ENCODE peak calls at places on chromosome 1, in ten cellular contexts. D, C, M, F, Q, Z, J, N, P and S are unnamed samples.

GRCh38 chr1:150420560-150421265 is 56.8 kb downstream of the RPRD2 start:
- DNase-seq in D (no peak), C (peak; percentile 65), M (no peak), F (no peak), Q (no peak), Z (no peak), J (no peak), N (no peak), P (no peak), S (no peak)

GRCh38 chr1:51956528-51957509 is 33.7 kb downstream of the RAB3B start:
- DNase-seq in D (no peak), C (no peak), M (peak; percentile 60), F (no peak), Q (no peak), Z (no peak), J (no peak), N (no peak), P (no peak), S (no peak)

GRCh38 chr1:47856994-47857393 is 140.2 kb downstream of the TRABD2B start:
- DNase-seq in D (no peak), C (no peak), M (no peak), F (no peak), Q (no peak), Z (no peak), J (no peak), N (no peak), P (no peak), S (no peak)

GRCh38 chr1:167103236-167103894 is 9.5 kb downstream of the STYXL2 start:
- DNase-seq in D (no peak), C (no peak), M (no peak), F (no peak), Q (no peak), Z (no peak), J (no peak), N (no peak), P (no peak), S (no peak)

GRCh38 chr1:184297244-184297750 is 89.5 kb upstream of the C1orf21 start:
- DNase-seq in D (no peak), C (no peak), M (no peak), F (no peak), Q (no peak), Z (no peak), J (no peak), N (no peak), P (no peak), S (no peak)

GRCh38 chr1:41712687-41713086 is 206.0 kb downstream of the HIVEP3 start:
- DNase-seq in D (no peak), C (peak; percentile 53), M (no peak), F (no peak), Q (no peak), Z (no peak), J (no peak), N (no peak), P (no peak), S (no peak)

GRCh38 chr1:160780398-160780755 is 15.6 kb upstream of the LY9 start:
- DNase-seq in D (no peak), C (no peak), M (no peak), F (no peak), Q (no peak), Z (no peak), J (no peak), N (no peak), P (no peak), S (no peak)

GRCh38 chr1:223827193-223827663 is 18.5 kb downstream of the TP53BP2 start:
- DNase-seq in D (no peak), C (peak; percentile 40), M (peak; percentile 69), F (no peak), Q (no peak), Z (no peak), J (no peak), N (no peak), P (no peak), S (no peak)

GRCh38 chr1:170576980-170577379 is 45.0 kb downstream of the GORAB start:
- DNase-seq in D (no peak), C (no peak), M (no peak), F (no peak), Q (no peak), Z (no peak), J (no peak), N (no peak), P (no peak), S (no peak)

DNA sequence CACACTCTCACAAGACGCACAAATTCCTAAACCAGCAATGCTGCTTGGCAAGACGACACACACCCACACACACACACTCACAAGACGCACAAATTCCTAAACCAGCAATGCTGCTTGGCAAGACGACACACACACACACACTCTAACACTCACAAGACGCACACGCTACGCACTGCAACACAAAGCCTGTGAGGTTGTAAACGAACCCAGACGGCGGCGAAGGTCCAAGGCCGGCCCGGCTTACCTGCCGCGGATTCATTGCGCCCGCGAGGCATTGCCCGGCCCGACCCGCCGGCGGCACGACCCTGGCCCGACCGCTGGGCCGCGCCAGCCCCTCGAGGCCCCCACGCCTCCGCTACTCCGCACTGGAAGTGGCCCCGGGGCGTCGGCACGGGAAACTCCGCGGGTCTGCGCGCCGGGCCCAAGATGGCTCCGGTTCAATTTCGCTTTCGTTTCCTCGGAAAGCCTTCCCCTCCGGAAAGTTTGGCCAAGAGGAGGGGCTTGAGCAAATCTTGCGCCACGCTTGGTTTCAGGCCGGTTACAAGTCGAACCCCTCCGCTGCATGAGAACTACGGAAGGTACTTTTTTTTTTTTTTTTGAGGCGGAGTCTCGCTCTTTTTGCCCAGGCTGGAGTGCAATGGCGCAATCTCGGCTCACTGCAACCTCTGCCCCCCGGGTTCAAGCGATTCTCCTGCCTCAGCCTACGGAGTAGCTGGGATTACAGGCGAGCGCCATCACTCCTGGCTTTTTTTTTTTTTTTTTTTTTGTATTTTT is at the start of gene ADAR:
- DNase-seq in D (peak; percentile 93), C (peak; percentile 97), M (peak; percentile 98), F (peak; percentile 84), Q (peak; percentile 96), Z (peak; percentile 91), J (peak; percentile 92), N (peak; percentile 96), P (peak; percentile 96), S (peak; percentile 66)
- TF ChIP-seq POLR2A in D (peak; percentile 31), C (peak; percentile 56), M (no peak), F (no peak), Q (peak; percentile 33), Z (peak; percentile 61), J (no peak), N (peak; percentile 41), P (no peak), S (peak; percentile 87)

DNA sequence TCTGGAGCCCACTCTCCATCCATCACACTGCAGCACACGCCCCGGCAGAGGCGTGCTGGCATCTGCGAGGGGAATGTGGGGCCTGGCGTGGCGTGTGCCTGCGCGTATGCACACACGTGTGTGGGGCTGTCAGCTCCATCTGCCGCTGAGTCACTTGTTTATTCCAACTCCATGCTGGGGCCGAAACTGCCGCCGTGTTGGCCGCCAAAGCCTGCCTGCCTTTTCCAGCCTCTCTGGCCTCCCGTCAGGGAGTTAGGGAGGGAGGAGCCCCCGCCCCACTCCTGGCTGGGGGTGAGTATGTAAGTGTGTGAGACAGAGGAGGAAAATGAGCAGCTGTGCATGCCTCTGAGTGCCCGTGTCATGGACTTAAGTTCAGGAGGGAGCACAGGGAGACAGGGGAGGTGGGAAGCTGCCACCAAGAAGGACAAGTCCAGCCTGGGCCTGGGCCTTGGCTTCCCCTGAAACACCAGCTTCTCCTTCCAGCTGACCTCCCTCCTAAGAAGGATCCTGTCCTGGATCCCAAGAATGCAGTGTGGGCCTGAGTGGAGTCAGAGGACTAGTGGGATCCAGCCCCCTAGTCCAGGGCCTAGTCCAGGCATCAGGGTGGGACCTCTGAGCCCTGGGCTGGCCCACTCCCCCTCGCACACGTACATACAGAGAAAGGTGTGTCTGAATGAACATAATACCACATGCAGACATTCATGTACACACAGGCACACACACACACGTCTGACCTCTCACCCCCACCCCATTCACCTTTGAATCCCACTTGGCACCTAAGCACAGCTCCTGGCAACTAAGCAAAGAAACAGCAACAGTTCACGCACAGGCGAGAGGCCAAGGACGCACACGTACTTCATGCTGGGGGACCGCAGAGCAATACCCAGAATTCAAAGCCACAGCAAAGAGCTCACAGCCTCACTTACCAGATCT is 24.7 kb downstream of the MEF2D start:
- DNase-seq in D (peak; percentile 34), C (peak; percentile 87), M (no peak), F (no peak), Q (peak; percentile 68), Z (peak; percentile 95), J (peak; percentile 66), N (peak; percentile 97), P (peak; percentile 94), S (no peak)
- TF ChIP-seq POLR2A in D (no peak), C (peak; percentile 61), M (no peak), F (no peak), Q (no peak), Z (no peak), J (no peak), N (peak; percentile 68), P (no peak), S (no peak)

DNA sequence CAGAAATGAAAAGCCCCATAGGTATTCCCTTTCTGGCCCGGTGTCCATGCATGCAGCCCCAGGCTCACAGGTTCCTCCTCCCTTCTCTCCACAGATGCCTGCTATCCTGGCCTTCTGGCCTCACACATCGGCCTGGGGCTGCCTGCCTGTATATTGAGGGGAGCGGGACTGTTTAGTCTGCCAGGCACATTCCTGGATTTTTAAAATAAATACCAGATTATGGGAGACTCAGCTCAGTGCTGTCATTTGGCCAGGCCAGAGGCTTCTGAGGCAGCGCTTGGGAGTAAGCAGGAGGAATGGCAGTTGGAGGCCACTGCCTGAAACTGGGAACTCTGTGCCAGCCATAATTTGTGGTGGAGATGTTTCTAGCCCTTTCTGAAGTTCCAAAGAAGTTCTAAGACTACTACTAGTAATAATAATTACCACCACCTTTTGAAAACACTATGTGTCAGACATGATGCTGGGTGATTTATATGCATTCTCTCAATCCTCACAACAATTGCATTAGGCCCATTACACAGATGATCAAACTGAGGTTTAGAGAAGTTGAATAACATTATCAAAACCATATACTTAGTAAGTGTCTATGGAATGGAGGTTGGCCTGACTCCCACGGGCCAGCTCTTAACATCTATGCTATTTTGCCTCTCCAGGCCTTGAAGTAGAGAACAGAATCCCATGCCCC is 107.6 kb downstream of the PLXNA2 start:
- DNase-seq in D (no peak), C (no peak), M (no peak), F (no peak), Q (no peak), Z (peak; percentile 55), J (no peak), N (no peak), P (no peak), S (no peak)
- TF ChIP-seq POLR2A in D (no peak), C (no peak), M (no peak), F (no peak), Q (no peak), Z (no peak), J (no peak), N (no peak), P (no peak), S (no peak)

DNA sequence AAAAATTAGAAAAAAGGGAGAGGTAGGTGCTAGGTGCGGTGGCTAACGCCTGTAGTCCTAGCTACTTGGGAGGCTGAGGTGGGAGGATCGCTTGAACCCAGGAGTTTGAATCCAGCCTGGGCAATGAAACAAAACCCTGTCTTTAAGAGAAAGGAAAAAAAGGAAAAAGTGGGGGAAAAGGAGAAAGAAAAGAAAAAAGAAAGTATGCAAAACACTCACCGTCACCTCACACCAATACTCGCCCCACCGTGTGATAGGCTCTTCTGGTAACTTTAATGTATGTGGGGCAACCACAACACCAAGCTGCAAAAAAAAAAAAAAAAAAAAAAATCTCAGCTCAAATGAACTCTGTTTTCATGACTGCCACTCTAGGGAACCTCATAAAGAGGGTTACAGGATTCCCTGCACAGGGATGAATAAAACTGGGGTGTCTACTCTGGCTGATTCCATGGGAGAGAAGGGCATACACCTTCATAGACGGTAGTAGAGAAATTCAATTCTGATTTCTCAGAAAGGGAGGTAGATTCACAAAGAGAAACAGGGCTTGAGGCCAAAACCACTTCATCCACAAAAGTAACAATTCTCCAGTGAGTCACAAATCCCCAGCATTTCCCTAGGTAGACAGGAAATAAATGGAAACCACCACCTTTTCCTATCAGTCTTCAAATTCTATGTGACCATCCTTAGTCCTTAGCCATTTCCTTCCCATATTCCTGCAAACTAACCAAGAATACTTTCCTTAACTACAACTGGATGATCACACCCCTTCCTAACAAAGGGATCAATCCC is 2.5 kb downstream of the MRPL9 start:
- DNase-seq in D (no peak), C (no peak), M (no peak), F (no peak), Q (no peak), Z (no peak), J (no peak), N (no peak), P (no peak), S (no peak)
- TF ChIP-seq POLR2A in D (no peak), C (no peak), M (no peak), F (no peak), Q (no peak), Z (no peak), J (no peak), N (no peak), P (no peak), S (no peak)